ENCODE peak calls at places on chromosome 4, in ten cellular contexts. One of them, this sample, is unnamed.

GRCh38 chr4:61556277-61556676 is 356.2 kb downstream of the ADGRL3 start:
- DNase-seq in KBM-7: no peak
- DNase-seq in amniotic epithelial cell: peak; percentile 55
- DNase-seq in uterus: no peak
- DNase-seq in cardiac fibroblast: peak; percentile 8
- DNase-seq in neural crest cell: no peak
- DNase-seq in naive B cell: no peak
- DNase-seq in skeletal muscle cell: no peak
- DNase-seq in right cardiac atrium: no peak
- DNase-seq in NCI-H2081: no peak
- DNase-seq in this sample: no peak

GRCh38 chr4:162699629-162700028 is 467.1 kb downstream of the NAF1 start:
- DNase-seq in uterus: no peak
- DNase-seq in amniotic epithelial cell: no peak
- DNase-seq in NCI-H2081: no peak
- DNase-seq in skeletal muscle cell: no peak
- DNase-seq in neural crest cell: no peak
- DNase-seq in cardiac fibroblast: no peak
- DNase-seq in naive B cell: no peak
- DNase-seq in KBM-7: no peak
- DNase-seq in right cardiac atrium: no peak
- DNase-seq in this sample: no peak

GRCh38 chr4:1232661-1233621 is 16.0 kb downstream of the CTBP1 start:
- DNase-seq in skeletal muscle cell: no peak
- DNase-seq in right cardiac atrium: peak; percentile 89
- DNase-seq in naive B cell: no peak
- DNase-seq in uterus: no peak
- DNase-seq in neural crest cell: peak; percentile 56
- DNase-seq in amniotic epithelial cell: peak; percentile 66
- DNase-seq in KBM-7: no peak
- DNase-seq in cardiac fibroblast: peak; percentile 87
- DNase-seq in NCI-H2081: no peak
- DNase-seq in this sample: no peak

GRCh38 chr4:13176603-13177190 is 307.4 kb downstream of the RAB28 start:
- DNase-seq in right cardiac atrium: no peak
- DNase-seq in neural crest cell: no peak
- DNase-seq in cardiac fibroblast: no peak
- DNase-seq in naive B cell: no peak
- DNase-seq in amniotic epithelial cell: no peak
- DNase-seq in KBM-7: no peak
- DNase-seq in skeletal muscle cell: no peak
- DNase-seq in uterus: no peak
- DNase-seq in NCI-H2081: no peak
- DNase-seq in this sample: no peak

GRCh38 chr4:152508386-152508785 is 27.5 kb downstream of the FBXW7 start:
- DNase-seq in KBM-7: no peak
- DNase-seq in cardiac fibroblast: no peak
- DNase-seq in NCI-H2081: no peak
- DNase-seq in right cardiac atrium: no peak
- DNase-seq in skeletal muscle cell: no peak
- DNase-seq in neural crest cell: no peak
- DNase-seq in amniotic epithelial cell: no peak
- DNase-seq in uterus: no peak
- DNase-seq in naive B cell: no peak
- DNase-seq in this sample: no peak

GRCh38 chr4:80812145-80812544 is 218.4 kb upstream of the BMP3 start:
- DNase-seq in right cardiac atrium: no peak
- DNase-seq in uterus: no peak
- DNase-seq in naive B cell: no peak
- DNase-seq in KBM-7: no peak
- DNase-seq in cardiac fibroblast: no peak
- DNase-seq in amniotic epithelial cell: no peak
- DNase-seq in neural crest cell: no peak
- DNase-seq in skeletal muscle cell: no peak
- DNase-seq in NCI-H2081: no peak
- DNase-seq in this sample: peak; percentile 2

GRCh38 chr4:108738307-108738706 is 24.5 kb downstream of the ETNPPL start:
- DNase-seq in neural crest cell: no peak
- DNase-seq in naive B cell: no peak
- DNase-seq in right cardiac atrium: no peak
- DNase-seq in NCI-H2081: no peak
- DNase-seq in KBM-7: no peak
- DNase-seq in uterus: no peak
- DNase-seq in skeletal muscle cell: peak; percentile 10
- DNase-seq in amniotic epithelial cell: peak; percentile 48
- DNase-seq in cardiac fibroblast: no peak
- DNase-seq in this sample: no peak

GRCh38 chr4:123986268-123986798 is 589.7 kb downstream of the SPRY1 start:
- DNase-seq in skeletal muscle cell: peak; percentile 83
- DNase-seq in cardiac fibroblast: peak; percentile 97
- DNase-seq in right cardiac atrium: peak; percentile 82
- DNase-seq in KBM-7: no peak
- DNase-seq in neural crest cell: no peak
- DNase-seq in naive B cell: no peak
- DNase-seq in amniotic epithelial cell: peak; percentile 86
- DNase-seq in uterus: peak; percentile 20
- DNase-seq in NCI-H2081: no peak
- DNase-seq in this sample: no peak

GRCh38 chr4:184801781-184802180 is 24.0 kb downstream of the ACSL1 start:
- DNase-seq in right cardiac atrium: no peak
- DNase-seq in amniotic epithelial cell: peak; percentile 84
- DNase-seq in cardiac fibroblast: no peak
- DNase-seq in naive B cell: no peak
- DNase-seq in KBM-7: no peak
- DNase-seq in NCI-H2081: no peak
- DNase-seq in uterus: no peak
- DNase-seq in skeletal muscle cell: no peak
- DNase-seq in neural crest cell: no peak
- DNase-seq in this sample: no peak

This sample was measured in NCI-H2107.